ENCODE peak calls at places on chromosome 9, in five cellular contexts. L, N, D, I and C are unnamed samples. For H3K4me1, the result is how much of the 10 kb centered on the place peaks cover.

GRCh38 chr9:121785673-121786542 is 134.5 kb downstream of the DAB2IP start:
- DNase-seq in L (no peak), N (no peak), D (no peak), I (no peak), C (no peak)

GRCh38 chr9:24210641-24211040 is 335.1 kb downstream of the IZUMO3 start:
- DNase-seq in L (no peak), N (no peak), D (no peak), I (no peak), C (no peak)

GRCh38 chr9:122444366-122444765 is 33.4 kb downstream of the OR1J1 start:
- DNase-seq in L (peak), N (no peak), D (no peak), I (no peak), C (no peak)

GRCh38 chr9:130555968-130556367 is 23.4 kb upstream of the FUBP3 start:
- DNase-seq in L (no peak), N (no peak), D (no peak), I (no peak), C (no peak)

GRCh38 chr9:96556701-96557461 is 62.8 kb downstream of the CDC14B start:
- DNase-seq in L (peak), N (peak), D (no peak), I (no peak), C (peak)

GRCh38 chr9:18638448-18639249 is 164.7 kb downstream of the ADAMTSL1 start:
- DNase-seq in L (no peak), N (no peak), D (no peak), I (no peak), C (no peak)

GRCh38 chr9:96202971-96203780 is 98.8 kb downstream of the HSD17B3 start:
- DNase-seq in L (no peak), N (no peak), D (no peak), I (no peak), C (no peak)

GRCh38 chr9:109101810-109102209 is 17.9 kb downstream of the TMEM245 start:
- DNase-seq in L (no peak), N (no peak), D (no peak), I (no peak), C (no peak)

GRCh38 chr9:121634800-121635261 is 16.6 kb upstream of the DAB2IP start:
- DNase-seq in L (no peak), N (peak), D (no peak), I (peak), C (no peak)

GRCh38 chr9:2291980-2292704 is 277.0 kb downstream of the SMARCA2 start:
- DNase-seq in L (peak), N (peak), D (no peak), I (no peak), C (no peak)

GRCh38 chr9:92774274-92774673 is 9.6 kb upstream of the BICD2 start:
- DNase-seq in L (no peak), N (no peak), D (no peak), I (no peak), C (no peak)

GRCh38 chr9:120384925-120385272 is 195.1 kb downstream of the CDK5RAP2 start:
- DNase-seq in L (no peak), N (no peak), D (no peak), I (no peak), C (no peak)

GRCh38 chr9:129999123-129999510 is 43.9 kb downstream of the FNBP1 start:
- DNase-seq in L (no peak), N (no peak), D (no peak), I (no peak), C (no peak)

GRCh38 chr9:37370968-37371563 is 51.4 kb upstream of the GRHPR start:
- DNase-seq in L (no peak), N (no peak), D (no peak), I (no peak), C (no peak)

GRCh38 chr9:136438548-136438908 is 1.1 kb downstream of the INPP5E start:
- DNase-seq in L (no peak), N (peak), D (no peak), I (no peak), C (no peak)

GRCh38 chr9:134863306-134863902 is 17.2 kb upstream of the FCN2 start:
- DNase-seq in L (peak), N (no peak), D (no peak), I (no peak), C (no peak)

GRCh38 chr9:5587024-5587423 is 41.9 kb upstream of the RIC1 start:
- DNase-seq in L (no peak), N (no peak), D (no peak), I (no peak), C (no peak)

GRCh38 chr9:96176901-96177718 is 124.9 kb downstream of the HSD17B3 start:
- DNase-seq in L (no peak), N (peak), D (no peak), I (peak), C (no peak)

GRCh38 chr9:106920701-106921283 is 57.8 kb downstream of the ZNF462 start:
- DNase-seq in L (no peak), N (no peak), D (no peak), I (peak), C (peak)

GRCh38 chr9:976258-976804 is at the start of gene DMRT3:
- DNase-seq in L (no peak), N (peak), D (no peak), I (no peak), C (no peak)

GRCh38 chr9:8816361-8816760 is 1016.8 kb upstream of the DMAC1 start:
- DNase-seq in L (no peak), N (peak), D (no peak), I (no peak), C (no peak)

GRCh38 chr9:134785325-134786108 is 95.1 kb upstream of the FCN2 start:
- DNase-seq in L (peak), N (no peak), D (no peak), I (no peak), C (peak)

GRCh38 chr9:113274474-113275146 is 762 bp downstream of the CDC26 start:
- DNase-seq in L (no peak), N (peak), D (no peak), I (no peak), C (peak)

GRCh38 chr9:86407022-86407421 is 52.8 kb upstream of the TUT7 start:
- DNase-seq in L (no peak), N (no peak), D (no peak), I (no peak), C (no peak)

GRCh38 chr9:130073373-130073772 is 19.7 kb downstream of the GPR107 start:
- DNase-seq in L (no peak), N (peak), D (no peak), I (no peak), C (no peak)

GRCh38 chr9:114482602-114483001 is 22.7 kb downstream of the WHRN start:
- DNase-seq in L (no peak), N (peak), D (no peak), I (no peak), C (no peak)

GRCh38 chr9:18743421-18743820 is 269.5 kb downstream of the ADAMTSL1 start:
- DNase-seq in L (no peak), N (no peak), D (no peak), I (no peak), C (no peak)

GRCh38 chr9:5549671-5550650 is 39.6 kb downstream of the PDCD1LG2 start:
- DNase-seq in L (no peak), N (no peak), D (no peak), I (no peak), C (no peak)

GRCh38 chr9:70229579-70229978 is 29.2 kb upstream of the SMC5 start:
- DNase-seq in L (no peak), N (no peak), D (no peak), I (no peak), C (no peak)

GRCh38 chr9:70228098-70228497 is 30.7 kb upstream of the SMC5 start:
- DNase-seq in L (no peak), N (no peak), D (no peak), I (no peak), C (no peak)

GRCh38 chr9:70232476-70232875 is 26.3 kb upstream of the SMC5 start:
- DNase-seq in L (no peak), N (no peak), D (no peak), I (no peak), C (no peak)

GRCh38 chr9:70229026-70229425 is 29.8 kb upstream of the SMC5 start:
- DNase-seq in L (no peak), N (peak), D (no peak), I (peak), C (peak)
- H3K27ac ChIP-seq in L (peak), N (peak), D (no peak), I (peak), C (peak)

DNA sequence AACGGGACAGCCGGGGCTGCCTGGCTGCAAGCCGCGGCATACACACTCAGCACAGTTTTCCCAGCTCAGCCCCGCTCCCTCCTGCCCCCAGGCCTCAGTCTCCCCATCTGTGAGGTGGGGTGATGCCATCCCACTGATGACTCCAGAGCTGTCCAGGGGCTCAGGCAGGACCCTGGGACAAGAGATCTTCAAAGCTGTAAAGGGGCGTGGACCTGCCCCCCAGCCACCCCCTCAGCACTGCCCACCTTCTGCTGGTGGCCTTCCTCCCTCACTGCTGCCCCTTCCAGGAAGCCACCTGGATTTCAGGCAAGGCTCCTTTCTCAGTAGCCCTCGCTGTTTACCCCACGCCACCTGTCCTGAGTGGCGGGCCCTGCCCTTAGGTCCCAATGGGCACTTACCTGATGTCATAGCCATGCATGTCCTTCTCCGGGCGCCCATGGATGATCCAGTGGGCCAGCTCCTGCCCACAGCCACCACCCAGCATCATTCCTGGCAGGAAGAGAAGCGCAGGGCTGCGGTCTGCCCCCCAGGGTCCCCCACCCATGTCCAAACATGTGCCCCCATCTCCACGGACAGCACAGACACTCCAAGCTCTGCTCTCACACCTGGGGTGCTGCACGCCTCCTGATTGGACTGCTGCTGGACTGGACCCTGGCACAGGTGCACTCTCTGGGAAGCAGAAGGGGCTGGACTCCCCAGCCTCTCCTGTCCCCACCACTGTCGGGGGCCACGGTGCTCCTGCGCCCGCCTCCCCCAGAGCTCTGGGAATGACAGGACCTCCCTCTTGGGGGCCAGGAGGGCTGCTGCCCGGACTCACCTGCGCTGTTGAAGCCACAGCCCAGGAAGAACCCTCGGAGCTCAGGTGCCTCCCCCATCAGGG is 25.7 kb downstream of the SARDH start:
- DNase-seq in L (no peak), N (no peak), D (no peak), I (no peak), C (no peak)
- H3K4me1 ChIP-seq in L (under half), N (under half), D (under half), I (under half), C (under half)

DNA sequence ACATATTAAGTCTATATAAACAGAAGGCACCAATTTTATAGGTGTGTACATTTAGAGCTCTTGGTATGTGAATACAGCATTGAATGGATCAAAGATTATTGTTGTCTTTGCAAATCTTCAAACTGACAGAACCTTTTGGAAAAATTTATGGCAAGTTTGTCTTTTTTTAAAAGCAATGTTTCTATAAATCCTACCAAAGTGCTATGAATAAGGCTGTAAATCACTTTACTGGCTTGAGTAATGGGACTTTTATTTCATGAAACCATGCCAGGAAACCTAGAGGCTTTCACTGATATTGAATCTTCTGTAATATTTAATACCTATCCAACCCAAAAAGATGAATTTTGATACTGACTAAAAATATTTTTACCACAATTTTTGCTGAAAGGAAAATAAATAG is 7.4 kb upstream of the DAPK1 start:
- DNase-seq in L (no peak), N (no peak), D (no peak), I (no peak), C (no peak)
- H3K27ac ChIP-seq in L (no peak), N (no peak), D (no peak), I (no peak), C (no peak)

GRCh38 chr9:127846451-127847154 is 7.9 kb downstream of the ENG start:
- DNase-seq in L (peak), N (no peak), D (no peak), I (peak), C (peak)
- H3K4me1 ChIP-seq in L (under half), N (under half), D (under half), I (under half), C (half or more)

DNA sequence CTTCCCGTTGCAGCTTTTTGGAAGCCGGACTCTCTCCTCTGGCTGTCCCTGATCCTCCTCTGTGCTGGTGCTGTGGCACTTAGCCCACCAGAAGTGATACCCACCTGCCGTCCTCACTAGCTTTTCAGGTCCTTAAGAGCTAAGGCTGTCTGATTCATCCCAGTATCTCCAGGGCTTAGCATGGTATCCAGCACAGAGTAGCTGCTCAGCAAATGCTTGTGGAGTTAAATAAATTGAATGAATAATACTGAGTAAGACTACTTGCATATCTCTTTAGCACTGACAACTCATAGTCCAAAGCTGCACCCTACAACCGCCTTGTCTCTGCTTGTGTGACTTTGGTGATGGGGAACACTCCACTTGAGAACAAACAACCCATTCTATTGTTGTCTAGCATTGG is 7.7 kb upstream of the XPA start:
- DNase-seq in L (no peak), N (no peak), D (no peak), I (no peak), C (no peak)
- H3K27ac ChIP-seq in L (no peak), N (no peak), D (peak), I (no peak), C (no peak)

GRCh38 chr9:34652608-34653007 is 623 bp downstream of the IL11RA start:
- DNase-seq in L (no peak), N (no peak), D (no peak), I (no peak), C (no peak)
- H3K4me1 ChIP-seq in L (under half), N (under half), D (half or more), I (under half), C (under half)

GRCh38 chr9:98164912-98165311 is 27.5 kb downstream of the CORO2A start:
- DNase-seq in L (no peak), N (no peak), D (no peak), I (no peak), C (no peak)

GRCh38 chr9:98159301-98159700 is 33.1 kb downstream of the CORO2A start:
- DNase-seq in L (no peak), N (no peak), D (no peak), I (no peak), C (no peak)

GRCh38 chr9:98159790-98160189 is 32.6 kb downstream of the CORO2A start:
- DNase-seq in L (no peak), N (no peak), D (no peak), I (no peak), C (no peak)

GRCh38 chr9:98162638-98163037 is 29.8 kb downstream of the CORO2A start:
- DNase-seq in L (no peak), N (no peak), D (no peak), I (no peak), C (no peak)

GRCh38 chr9:98161851-98162250 is 30.6 kb downstream of the CORO2A start:
- DNase-seq in L (no peak), N (no peak), D (no peak), I (no peak), C (no peak)
- H3K27ac ChIP-seq in L (no peak), N (no peak), D (peak), I (no peak), C (no peak)

DNA sequence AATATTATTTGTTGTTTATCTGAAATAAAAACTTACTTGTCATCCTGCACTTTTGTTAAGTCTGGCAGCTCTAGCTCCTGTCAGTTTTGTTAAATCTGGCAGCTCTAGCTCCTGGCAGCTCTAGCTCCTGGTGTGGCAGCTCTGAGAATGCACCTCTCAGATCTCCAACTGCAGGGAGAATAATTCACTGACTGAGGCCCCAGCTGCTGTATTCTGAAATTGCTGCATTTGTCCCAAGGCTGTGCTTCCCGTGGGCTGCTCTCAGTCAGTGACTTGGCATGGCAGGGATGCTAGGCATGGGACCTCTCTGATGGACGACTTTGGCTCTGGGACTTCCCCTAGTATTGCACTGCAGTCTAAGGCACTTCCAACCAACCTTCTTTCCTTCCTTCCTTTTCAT is 475.7 kb downstream of the CCDC171 start:
- DNase-seq in L (no peak), N (no peak), D (no peak), I (no peak), C (no peak)
- H3K4me1 ChIP-seq in L (under half), N (under half), D (under half), I (under half), C (under half)

GRCh38 chr9:88684046-88684445 is 149.1 kb downstream of the NXNL2 start:
- DNase-seq in L (no peak), N (no peak), D (no peak), I (no peak), C (no peak)
- H3K27ac ChIP-seq in L (no peak), N (no peak), D (no peak), I (no peak), C (no peak)

GRCh38 chr9:89617978-89618377 is 13.2 kb downstream of the GADD45G start:
- DNase-seq in L (no peak), N (no peak), D (no peak), I (no peak), C (no peak)
- H3K4me1 ChIP-seq in L (under half), N (under half), D (under half), I (under half), C (under half)